ENCODE peak calls at places on chromosomes 4 and X, in four cellular contexts. One of them, this sample, is unnamed.

GRCh38 chr4:142278171-142278570 is 567.9 kb downstream of the INPP4B start:
- DNase-seq in sigmoid colon: no peak
- DNase-seq in transverse colon: no peak
- DNase-seq in stomach: no peak
- DNase-seq in this sample: no peak

GRCh38 chr4:164871673-164872072 is 5.3 kb upstream of the APELA start:
- DNase-seq in stomach: no peak
- DNase-seq in transverse colon: no peak
- DNase-seq in sigmoid colon: no peak
- DNase-seq in this sample: no peak

GRCh38 chrX:20294957-20295356 is 28.2 kb upstream of the RPS6KA3 start:
- DNase-seq in sigmoid colon: no peak
- DNase-seq in transverse colon: no peak
- DNase-seq in stomach: no peak
- DNase-seq in this sample: no peak

GRCh38 chrX:120512627-120513026 is 43.5 kb upstream of the LAMP2 start:
- DNase-seq in stomach: no peak
- DNase-seq in transverse colon: no peak
- DNase-seq in sigmoid colon: no peak
- DNase-seq in this sample: no peak

GRCh38 chrX:55011294-55011693 is 11.1 kb downstream of the APEX2 start:
- DNase-seq in sigmoid colon: no peak
- DNase-seq in transverse colon: no peak
- DNase-seq in stomach: no peak
- DNase-seq in this sample: no peak

GRCh38 chrX:48468693-48469691 is 1.1 kb downstream of the SLC38A5 start:
- DNase-seq in stomach: no peak
- DNase-seq in sigmoid colon: peak; percentile 52
- DNase-seq in transverse colon: peak; percentile 31
- DNase-seq in this sample: no peak

GRCh38 chrX:108250654-108251579 is 159.3 kb downstream of the ATG4A start:
- DNase-seq in stomach: no peak
- DNase-seq in transverse colon: no peak
- DNase-seq in sigmoid colon: no peak
- DNase-seq in this sample: no peak

GRCh38 chr4:120918788-120919187 is 3.7 kb downstream of the PRDM5 start:
- DNase-seq in stomach: no peak
- DNase-seq in sigmoid colon: peak; percentile 68
- DNase-seq in transverse colon: peak; percentile 13
- DNase-seq in this sample: no peak

GRCh38 chr4:36213956-36214355 is 30.4 kb downstream of the ARAP2 start:
- DNase-seq in stomach: no peak
- DNase-seq in sigmoid colon: no peak
- DNase-seq in transverse colon: no peak
- DNase-seq in this sample: no peak

GRCh38 chr4:126718161-126718560 is 914.6 kb upstream of the INTU start:
- DNase-seq in sigmoid colon: no peak
- DNase-seq in stomach: no peak
- DNase-seq in transverse colon: no peak
- DNase-seq in this sample: no peak

GRCh38 chr4:125313497-125313896 is 1.3 kb upstream of the FAT4 start:
- DNase-seq in sigmoid colon: peak; percentile 65
- DNase-seq in stomach: no peak
- DNase-seq in transverse colon: no peak
- DNase-seq in this sample: no peak

GRCh38 chr4:10302096-10302495 is 155.1 kb downstream of the ZNF518B start:
- DNase-seq in sigmoid colon: no peak
- DNase-seq in stomach: no peak
- DNase-seq in transverse colon: no peak
- DNase-seq in this sample: no peak

GRCh38 chr4:102608190-102608589 is 107.0 kb downstream of the NFKB1 start:
- DNase-seq in transverse colon: no peak
- DNase-seq in stomach: no peak
- DNase-seq in sigmoid colon: no peak
- DNase-seq in this sample: no peak

GRCh38 chr4:1767058-1767769 is 25.9 kb upstream of the FGFR3 start:
- DNase-seq in sigmoid colon: no peak
- DNase-seq in stomach: no peak
- DNase-seq in transverse colon: no peak
- DNase-seq in this sample: no peak

GRCh38 chr4:972651-973424 is 531 bp downstream of the DGKQ start:
- DNase-seq in stomach: peak; percentile 39
- DNase-seq in transverse colon: peak; percentile 54
- DNase-seq in sigmoid colon: no peak
- DNase-seq in this sample: peak; percentile 72

GRCh38 chrX:131306602-131307001 is 17.5 kb upstream of the IGSF1 start:
- DNase-seq in stomach: no peak
- DNase-seq in sigmoid colon: no peak
- DNase-seq in transverse colon: no peak
- DNase-seq in this sample: no peak

GRCh38 chr4:148182230-148182928 is 259.8 kb downstream of the NR3C2 start:
- DNase-seq in transverse colon: no peak
- DNase-seq in stomach: no peak
- DNase-seq in sigmoid colon: no peak
- DNase-seq in this sample: no peak

GRCh38 chrX:10135561-10136399 is 21.0 kb upstream of the CLCN4 start:
- DNase-seq in sigmoid colon: no peak
- DNase-seq in stomach: no peak
- DNase-seq in transverse colon: no peak
- DNase-seq in this sample: no peak

GRCh38 chr4:76892001-76892400 is 5.9 kb downstream of the SOWAHB start:
- DNase-seq in sigmoid colon: no peak
- DNase-seq in stomach: no peak
- DNase-seq in transverse colon: no peak
- DNase-seq in this sample: no peak

GRCh38 chrX:138886769-138887168 is 175.3 kb upstream of the FGF13 start:
- DNase-seq in transverse colon: no peak
- DNase-seq in stomach: no peak
- DNase-seq in sigmoid colon: no peak
- DNase-seq in this sample: no peak

GRCh38 chr4:144666539-144667175 is 20.7 kb downstream of the HHIP start:
- DNase-seq in sigmoid colon: no peak
- DNase-seq in transverse colon: no peak
- DNase-seq in stomach: no peak
- DNase-seq in this sample: no peak

GRCh38 chrX:40855411-40855810 is 120.1 kb upstream of the MED14 start:
- DNase-seq in transverse colon: no peak
- DNase-seq in sigmoid colon: no peak
- DNase-seq in stomach: no peak
- DNase-seq in this sample: no peak

GRCh38 chr4:8577972-8578371 is 2.2 kb upstream of the GPR78 start:
- DNase-seq in stomach: no peak
- DNase-seq in transverse colon: no peak
- DNase-seq in sigmoid colon: no peak
- DNase-seq in this sample: no peak

GRCh38 chr4:38949416-38950051 is 81.9 kb downstream of the FAM114A1 start:
- DNase-seq in stomach: no peak
- DNase-seq in transverse colon: no peak
- DNase-seq in sigmoid colon: no peak
- DNase-seq in this sample: no peak

GRCh38 chr4:185470503-185471195 is 884 bp downstream of the CCDC110 start:
- DNase-seq in sigmoid colon: peak; percentile 86
- DNase-seq in stomach: peak; percentile 76
- DNase-seq in transverse colon: peak; percentile 73
- DNase-seq in this sample: peak; percentile 79

GRCh38 chr4:39304651-39305050 is 61.5 kb downstream of the RFC1 start:
- DNase-seq in stomach: no peak
- DNase-seq in sigmoid colon: no peak
- DNase-seq in transverse colon: no peak
- DNase-seq in this sample: no peak

GRCh38 chr4:99536148-99536728 is 25.4 kb downstream of the C4orf17 start:
- DNase-seq in transverse colon: no peak
- DNase-seq in sigmoid colon: no peak
- DNase-seq in stomach: no peak
- DNase-seq in this sample: no peak

GRCh38 chrX:10617186-10617963 is 3.0 kb downstream of the MID1 start:
- DNase-seq in transverse colon: no peak
- DNase-seq in stomach: no peak
- DNase-seq in sigmoid colon: no peak
- DNase-seq in this sample: no peak

GRCh38 chr4:87144346-87144745 is 76.1 kb downstream of the KLHL8 start:
- DNase-seq in transverse colon: no peak
- DNase-seq in sigmoid colon: no peak
- DNase-seq in stomach: no peak
- DNase-seq in this sample: no peak

GRCh38 chrX:63656871-63657580 is 128.0 kb downstream of the ARHGEF9 start:
- DNase-seq in transverse colon: no peak
- DNase-seq in stomach: no peak
- DNase-seq in sigmoid colon: no peak
- DNase-seq in this sample: no peak

GRCh38 chrX:47501226-47502071 is 18.4 kb upstream of the ZNF41 start:
- DNase-seq in stomach: no peak
- DNase-seq in transverse colon: no peak
- DNase-seq in sigmoid colon: peak; percentile 27
- DNase-seq in this sample: no peak

GRCh38 chr4:184198190-184198589 is 19.5 kb downstream of the ENPP6 start:
- DNase-seq in sigmoid colon: no peak
- DNase-seq in transverse colon: no peak
- DNase-seq in stomach: no peak
- DNase-seq in this sample: no peak

GRCh38 chrX:18146954-18147353 is 73.7 kb downstream of the BEND2 start:
- DNase-seq in sigmoid colon: no peak
- DNase-seq in transverse colon: no peak
- DNase-seq in stomach: no peak
- DNase-seq in this sample: no peak

GRCh38 chrX:38699603-38700110 is 101.6 kb upstream of the MID1IP1 start:
- DNase-seq in transverse colon: no peak
- DNase-seq in stomach: no peak
- DNase-seq in sigmoid colon: no peak
- DNase-seq in this sample: no peak

GRCh38 chr4:75672461-75673026 is 667 bp downstream of the G3BP2 start:
- DNase-seq in stomach: peak; percentile 72
- DNase-seq in transverse colon: peak; percentile 80
- DNase-seq in sigmoid colon: peak; percentile 83
- DNase-seq in this sample: peak; percentile 83

GRCh38 chr4:85565761-85566480 is 91.0 kb downstream of the ARHGAP24 start:
- DNase-seq in stomach: no peak
- DNase-seq in sigmoid colon: no peak
- DNase-seq in transverse colon: no peak
- DNase-seq in this sample: no peak

GRCh38 chr4:154004859-154005520 is 216.1 kb upstream of the SFRP2 start:
- DNase-seq in transverse colon: no peak
- DNase-seq in stomach: no peak
- DNase-seq in sigmoid colon: peak; percentile 85
- DNase-seq in this sample: no peak

GRCh38 chrX:16851827-16852226 is 18.3 kb downstream of the RBBP7 start:
- DNase-seq in stomach: no peak
- DNase-seq in sigmoid colon: no peak
- DNase-seq in transverse colon: no peak
- DNase-seq in this sample: no peak

DNA sequence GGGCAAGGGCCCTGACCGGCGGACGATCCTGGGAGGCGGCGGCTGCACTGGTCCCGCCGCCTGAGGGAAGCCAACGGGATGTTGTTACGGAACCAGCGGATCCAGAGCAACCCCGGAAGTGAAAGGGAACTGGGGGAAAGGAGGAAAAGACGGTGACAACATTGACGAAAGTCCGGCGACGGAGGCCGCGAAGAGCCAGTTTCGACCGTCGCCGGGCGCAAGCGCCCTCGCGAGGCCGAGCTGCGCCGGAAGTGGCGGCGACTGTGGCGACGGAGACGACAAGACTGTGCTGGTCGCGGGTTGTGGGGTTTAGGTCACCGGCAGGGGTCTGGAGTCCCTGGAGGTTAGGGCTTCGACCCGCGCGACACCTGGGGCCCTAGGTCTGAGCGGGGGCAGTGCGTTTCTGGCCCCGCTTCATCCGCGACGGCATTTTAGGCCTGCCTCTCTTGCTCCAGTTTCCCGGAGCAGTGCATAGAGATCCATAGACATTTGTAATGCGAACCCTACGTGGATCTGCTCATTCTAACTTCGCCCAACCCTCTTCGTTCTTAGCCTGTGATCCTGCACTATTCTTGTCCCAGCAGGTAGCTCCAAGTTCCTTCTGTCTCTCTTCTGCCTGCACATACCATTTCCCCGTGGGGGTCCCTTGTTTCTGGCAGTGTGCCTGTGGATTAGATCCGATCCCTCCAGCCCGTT is at the start of gene BOD1L1:
- DNase-seq in sigmoid colon: peak; percentile 94
- DNase-seq in transverse colon: peak; percentile 91
- DNase-seq in stomach: peak; percentile 91
- DNase-seq in this sample: peak; percentile 92
- TF ChIP-seq CTCF in sigmoid colon: no peak
- TF ChIP-seq CTCF in transverse colon: peak; percentile 55
- TF ChIP-seq CTCF in stomach: no peak
- TF ChIP-seq CTCF in this sample: peak; percentile 54

GRCh38 chr4:140109626-140110213 is 44.3 kb downstream of the MAML3 start:
- DNase-seq in transverse colon: no peak
- DNase-seq in stomach: no peak
- DNase-seq in sigmoid colon: no peak
- DNase-seq in this sample: no peak
- H3K4me1 ChIP-seq in transverse colon: peaks cover 30% of the 10 kb centered on the region
- H3K4me1 ChIP-seq in stomach: peaks cover 46% of the 10 kb centered on the region
- H3K4me1 ChIP-seq in sigmoid colon: no peaks in the 10 kb centered on the region
- H3K4me1 ChIP-seq in this sample: peaks cover 11% of the 10 kb centered on the region

GRCh38 chrX:111360839-111361238 is 51.2 kb downstream of the DCX start:
- DNase-seq in sigmoid colon: no peak
- DNase-seq in stomach: no peak
- DNase-seq in transverse colon: no peak
- DNase-seq in this sample: no peak

GRCh38 chrX:111361751-111362150 is 50.2 kb downstream of the DCX start:
- DNase-seq in transverse colon: no peak
- DNase-seq in sigmoid colon: no peak
- DNase-seq in stomach: no peak
- DNase-seq in this sample: no peak

GRCh38 chrX:111363741-111364140 is 48.3 kb downstream of the DCX start:
- DNase-seq in sigmoid colon: no peak
- DNase-seq in transverse colon: no peak
- DNase-seq in stomach: no peak
- DNase-seq in this sample: no peak

GRCh38 chrX:111365770-111366325 is 46.1 kb downstream of the DCX start:
- DNase-seq in sigmoid colon: no peak
- DNase-seq in transverse colon: no peak
- DNase-seq in stomach: no peak
- DNase-seq in this sample: no peak
- H3K27me3 ChIP-seq in sigmoid colon: no peaks in the 10 kb centered on the region
- H3K27me3 ChIP-seq in transverse colon: no peaks in the 10 kb centered on the region
- H3K27me3 ChIP-seq in stomach: no peaks in the 10 kb centered on the region
- H3K27me3 ChIP-seq in this sample: no peaks in the 10 kb centered on the region

DNA sequence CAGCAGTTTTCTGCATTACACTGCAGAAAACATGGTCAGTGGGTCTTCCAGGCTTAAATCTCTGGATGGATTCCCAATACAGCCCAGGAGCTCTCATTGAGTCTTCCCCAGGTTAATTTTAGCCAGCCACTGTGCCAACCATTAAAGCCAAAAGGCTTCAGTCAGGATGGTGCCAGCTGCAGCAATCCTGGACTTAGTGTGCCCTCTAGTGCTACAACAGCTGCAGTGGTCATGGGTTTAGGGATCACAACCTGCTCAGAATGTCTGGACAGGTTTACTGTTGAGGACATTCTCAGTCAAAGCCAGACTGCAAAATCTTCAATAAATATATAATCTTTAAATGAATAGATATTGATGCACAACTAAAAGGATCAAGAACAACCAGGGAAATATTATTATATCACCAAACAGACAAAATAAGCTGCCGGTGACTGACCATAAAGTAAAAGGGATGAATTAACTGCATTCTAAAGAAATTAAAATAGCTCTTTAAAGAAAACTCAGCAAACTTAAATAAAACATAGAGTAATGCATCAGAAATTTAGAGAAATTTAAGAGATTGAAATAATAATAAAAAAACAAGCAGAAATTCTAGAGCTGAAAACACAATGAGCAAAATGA is 639.9 kb downstream of the SPOCK3 start:
- DNase-seq in transverse colon: peak; percentile 13
- DNase-seq in stomach: peak; percentile 37
- DNase-seq in sigmoid colon: no peak
- DNase-seq in this sample: no peak
- TF ChIP-seq CTCF in transverse colon: peak; percentile 49
- TF ChIP-seq CTCF in stomach: peak; percentile 8
- TF ChIP-seq CTCF in sigmoid colon: no peak
- TF ChIP-seq CTCF in this sample: no peak

This sample was measured in lower lobe of right lung.